ENCODE peak calls at places on chromosomes 2 and 18, in seven cellular contexts. One of them, this sample, is unnamed.
A peak's percentile ranks its signal among the peaks of the same experiment; 100 is the strongest.

GRCh38 chr2:222398446-222398885 is 25.9 kb upstream of the SGPP2 start:
- DNase-seq in HCT116: no peak
- DNase-seq in H1: no peak
- DNase-seq in K562: no peak
- DNase-seq in GM12878: no peak
- DNase-seq in SK-N-SH: no peak
- DNase-seq in HepG2: no peak
- DNase-seq in this sample: no peak

GRCh38 chr2:211033765-211034164 is 477.4 kb downstream of the CPS1 start:
- DNase-seq in HCT116: peak; percentile 12
- DNase-seq in H1: no peak
- DNase-seq in K562: no peak
- DNase-seq in GM12878: no peak
- DNase-seq in SK-N-SH: peak; percentile 6
- DNase-seq in HepG2: peak; percentile 35
- DNase-seq in this sample: no peak

GRCh38 chr18:55478301-55478660 is 109.7 kb downstream of the TCF4 start:
- DNase-seq in HCT116: no peak
- DNase-seq in H1: no peak
- DNase-seq in K562: no peak
- DNase-seq in GM12878: no peak
- DNase-seq in SK-N-SH: no peak
- DNase-seq in HepG2: no peak
- DNase-seq in this sample: no peak

GRCh38 chr2:226489765-226490164 is 309.9 kb downstream of the IRS1 start:
- DNase-seq in HCT116: no peak
- DNase-seq in H1: no peak
- DNase-seq in K562: no peak
- DNase-seq in GM12878: peak; percentile 7
- DNase-seq in SK-N-SH: no peak
- DNase-seq in HepG2: no peak
- DNase-seq in this sample: no peak

GRCh38 chr2:30691948-30692828 is 115.1 kb downstream of the CAPN13 start:
- DNase-seq in HCT116: no peak
- DNase-seq in H1: no peak
- DNase-seq in K562: no peak
- DNase-seq in GM12878: no peak
- DNase-seq in SK-N-SH: no peak
- DNase-seq in HepG2: no peak
- DNase-seq in this sample: no peak

GRCh38 chr2:120820263-120820884 is 84.7 kb downstream of the GLI2 start:
- DNase-seq in HCT116: no peak
- DNase-seq in H1: no peak
- DNase-seq in K562: no peak
- DNase-seq in GM12878: no peak
- DNase-seq in SK-N-SH: peak; percentile 81
- DNase-seq in HepG2: no peak
- DNase-seq in this sample: no peak

GRCh38 chr2:156691014-156691413 is 254.8 kb downstream of the GPD2 start:
- DNase-seq in HCT116: no peak
- DNase-seq in H1: no peak
- DNase-seq in K562: no peak
- DNase-seq in GM12878: no peak
- DNase-seq in SK-N-SH: no peak
- DNase-seq in HepG2: no peak
- DNase-seq in this sample: no peak

GRCh38 chr2:60775048-60775639 is 19.1 kb downstream of the PAPOLG start:
- DNase-seq in HCT116: no peak
- DNase-seq in H1: no peak
- DNase-seq in K562: no peak
- DNase-seq in GM12878: no peak
- DNase-seq in SK-N-SH: no peak
- DNase-seq in HepG2: no peak
- DNase-seq in this sample: no peak

GRCh38 chr2:221304916-221305315 is 267.2 kb downstream of the EPHA4 start:
- DNase-seq in HCT116: no peak
- DNase-seq in H1: no peak
- DNase-seq in K562: no peak
- DNase-seq in GM12878: no peak
- DNase-seq in SK-N-SH: no peak
- DNase-seq in HepG2: no peak
- DNase-seq in this sample: no peak

GRCh38 chr2:215773728-215774127 is 239.6 kb downstream of the MREG start:
- DNase-seq in HCT116: no peak
- DNase-seq in H1: no peak
- DNase-seq in K562: no peak
- DNase-seq in GM12878: no peak
- DNase-seq in SK-N-SH: no peak
- DNase-seq in HepG2: peak; percentile 41
- DNase-seq in this sample: no peak

GRCh38 chr2:121777699-121778058 is 22.2 kb downstream of the TSN start:
- DNase-seq in HCT116: no peak
- DNase-seq in H1: no peak
- DNase-seq in K562: no peak
- DNase-seq in GM12878: no peak
- DNase-seq in SK-N-SH: no peak
- DNase-seq in HepG2: peak; percentile 50
- DNase-seq in this sample: no peak

GRCh38 chr2:105924932-105925331 is 180.2 kb downstream of the NCK2 start:
- DNase-seq in HCT116: no peak
- DNase-seq in H1: no peak
- DNase-seq in K562: no peak
- DNase-seq in GM12878: no peak
- DNase-seq in SK-N-SH: no peak
- DNase-seq in HepG2: peak; percentile 29
- DNase-seq in this sample: no peak

GRCh38 chr2:53987336-53987921 is 16.6 kb upstream of the PSME4 start:
- DNase-seq in HCT116: no peak
- DNase-seq in H1: no peak
- DNase-seq in K562: no peak
- DNase-seq in GM12878: no peak
- DNase-seq in SK-N-SH: peak; percentile 21
- DNase-seq in HepG2: peak; percentile 51
- DNase-seq in this sample: no peak

DNA sequence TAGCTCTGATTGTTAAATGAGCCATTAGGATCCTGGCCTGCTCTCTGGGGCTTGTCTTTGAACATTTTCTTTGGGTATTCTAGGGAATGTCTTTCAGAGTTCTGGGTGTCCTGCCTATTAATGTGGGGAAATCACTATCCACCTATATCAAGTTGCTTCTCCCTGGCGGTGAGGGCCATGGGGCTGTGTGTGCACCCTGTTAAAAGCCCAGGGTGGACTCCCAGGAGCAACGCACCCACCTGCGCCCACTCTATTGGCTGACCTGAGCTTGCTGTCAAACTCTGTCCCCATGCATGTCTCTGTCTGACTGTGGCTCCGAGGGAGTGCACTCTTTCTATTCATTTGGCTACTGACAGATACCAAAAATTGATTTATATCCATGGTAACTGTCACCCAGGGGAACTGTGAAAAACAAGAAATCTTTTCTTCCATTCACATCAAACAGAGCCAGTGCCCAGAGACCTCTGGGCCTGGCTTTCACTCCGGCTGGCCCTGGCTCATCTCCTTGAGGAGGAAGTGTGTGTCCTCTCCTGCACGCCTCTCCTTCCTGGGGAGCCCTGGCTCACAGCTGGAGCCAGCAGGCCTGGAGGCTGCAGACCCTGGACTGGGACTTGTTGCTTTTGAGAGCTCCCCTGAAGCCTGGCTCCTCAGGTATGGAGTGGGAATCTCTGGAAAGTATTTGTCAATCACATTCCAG is 10.5 kb upstream of the TOGARAM2 start:
- DNase-seq in HCT116: no peak
- DNase-seq in H1: no peak
- DNase-seq in K562: no peak
- DNase-seq in GM12878: no peak
- DNase-seq in SK-N-SH: peak; percentile 53
- DNase-seq in HepG2: no peak
- DNase-seq in this sample: no peak
- TF ChIP-seq SIN3A in HCT116: no peak
- TF ChIP-seq SIN3A in H1: no peak
- TF ChIP-seq SIN3A in K562: no peak
- TF ChIP-seq SIN3A in GM12878: no peak
- TF ChIP-seq SIN3A in SK-N-SH: no peak
- TF ChIP-seq SIN3A in HepG2: no peak
- TF ChIP-seq SIN3A in this sample: no peak

GRCh38 chr2:145635706-145636427 is 1115.9 kb upstream of the ZEB2 start:
- DNase-seq in HCT116: no peak
- DNase-seq in H1: no peak
- DNase-seq in K562: no peak
- DNase-seq in GM12878: no peak
- DNase-seq in SK-N-SH: no peak
- DNase-seq in HepG2: no peak
- DNase-seq in this sample: no peak

DNA sequence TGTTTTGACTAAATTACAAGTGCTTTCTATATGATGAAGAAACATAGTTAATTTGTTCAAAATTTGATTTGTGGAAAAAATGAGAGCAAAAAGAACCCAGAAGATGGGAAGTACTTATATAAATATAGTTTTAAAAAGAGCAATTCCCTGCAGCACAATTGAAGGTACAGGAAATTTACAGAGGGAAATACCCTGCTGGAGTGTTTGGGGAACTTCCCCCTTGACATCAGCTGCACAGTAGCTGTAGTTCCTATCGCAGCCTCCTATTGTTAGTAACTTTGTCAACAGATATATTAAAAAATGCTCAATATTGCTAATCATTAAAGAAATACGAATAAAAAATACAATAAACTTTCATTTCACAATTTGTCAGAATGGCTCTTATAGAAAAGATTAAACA is 1118.8 kb upstream of the ZEB2 start:
- DNase-seq in HCT116: no peak
- DNase-seq in H1: no peak
- DNase-seq in K562: peak; percentile 16
- DNase-seq in GM12878: no peak
- DNase-seq in SK-N-SH: peak; percentile 1
- DNase-seq in HepG2: no peak
- DNase-seq in this sample: no peak
- TF ChIP-seq CTCF in HCT116: peak; percentile 19
- TF ChIP-seq CTCF in H1: peak; percentile 9
- TF ChIP-seq CTCF in K562: no peak
- TF ChIP-seq CTCF in GM12878: no peak
- TF ChIP-seq CTCF in SK-N-SH: no peak
- TF ChIP-seq CTCF in HepG2: no peak
- TF ChIP-seq CTCF in this sample: no peak

DNA sequence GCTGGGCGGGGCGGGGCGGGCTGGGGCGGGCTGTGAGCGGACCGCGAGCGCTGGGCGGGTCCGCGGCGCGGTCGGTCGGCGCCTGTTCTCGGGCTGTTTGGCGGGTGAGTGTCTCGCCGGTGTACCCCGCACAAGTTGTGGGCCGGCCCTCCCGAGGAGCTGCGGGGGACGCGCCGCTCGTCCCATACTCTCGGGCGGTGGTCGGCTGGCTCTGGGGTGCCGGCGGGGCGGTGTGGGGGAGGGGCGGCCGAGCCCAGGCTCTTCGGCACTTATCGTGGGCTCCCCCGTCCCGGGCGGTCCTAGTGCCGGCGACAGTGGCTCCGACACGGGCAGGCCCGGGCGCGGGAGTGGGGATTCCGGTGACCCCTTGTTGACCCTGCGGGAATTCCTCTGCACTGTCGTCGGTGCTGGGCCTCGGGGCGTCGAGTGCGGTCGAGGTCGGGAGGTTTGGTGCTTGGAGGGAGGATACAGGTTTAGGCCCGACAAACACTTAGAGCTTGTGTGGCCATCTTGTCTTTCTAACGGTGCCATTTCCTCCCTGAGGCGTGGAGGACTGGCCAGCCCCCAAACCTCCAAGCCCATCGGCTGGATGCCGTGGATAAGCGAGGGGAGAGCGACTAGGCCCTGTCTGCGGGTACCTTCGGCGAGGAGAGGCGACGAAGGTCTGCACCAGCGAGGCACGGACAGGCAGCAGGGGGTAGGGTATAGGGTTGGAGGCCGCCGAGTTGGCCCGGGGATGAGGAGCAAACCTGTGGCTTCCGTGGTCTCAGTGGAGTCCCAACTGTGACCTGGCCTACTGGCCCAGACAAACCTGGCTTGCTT is at the start of gene SEPTIN2:
- DNase-seq in HCT116: peak; percentile 32
- DNase-seq in H1: no peak
- DNase-seq in K562: peak; percentile 82
- DNase-seq in GM12878: no peak
- DNase-seq in SK-N-SH: no peak
- DNase-seq in HepG2: peak; percentile 53
- DNase-seq in this sample: no peak
- TF ChIP-seq SIN3A in HCT116: peak; percentile 52
- TF ChIP-seq SIN3A in H1: no peak
- TF ChIP-seq SIN3A in K562: no peak
- TF ChIP-seq SIN3A in GM12878: no peak
- TF ChIP-seq SIN3A in SK-N-SH: peak; percentile 56
- TF ChIP-seq SIN3A in HepG2: peak; percentile 76
- TF ChIP-seq SIN3A in this sample: no peak

GRCh38 chr2:208253518-208254117 is 1.3 kb downstream of the IDH1 start:
- DNase-seq in HCT116: no peak
- DNase-seq in H1: no peak
- DNase-seq in K562: no peak
- DNase-seq in GM12878: no peak
- DNase-seq in SK-N-SH: no peak
- DNase-seq in HepG2: no peak
- DNase-seq in this sample: no peak

GRCh38 chr2:208254118-208254870 is 577 bp downstream of the IDH1 start:
- DNase-seq in HCT116: peak; percentile 55
- DNase-seq in H1: peak; percentile 83
- DNase-seq in K562: peak; percentile 77
- DNase-seq in GM12878: peak; percentile 41
- DNase-seq in SK-N-SH: peak; percentile 90
- DNase-seq in HepG2: peak; percentile 94
- DNase-seq in this sample: peak; percentile 58

GRCh38 chr2:208255557-208256106 is 761 bp upstream of the IDH1 start:
- DNase-seq in HCT116: no peak
- DNase-seq in H1: no peak
- DNase-seq in K562: no peak
- DNase-seq in GM12878: no peak
- DNase-seq in SK-N-SH: no peak
- DNase-seq in HepG2: no peak
- DNase-seq in this sample: no peak

GRCh38 chr2:208254871-208255556 is at the start of gene IDH1:
- DNase-seq in HCT116: peak; percentile 87
- DNase-seq in H1: peak; percentile 83
- DNase-seq in K562: peak; percentile 92
- DNase-seq in GM12878: peak; percentile 60
- DNase-seq in SK-N-SH: peak; percentile 98
- DNase-seq in HepG2: peak; percentile 94
- DNase-seq in this sample: peak; percentile 71

DNA sequence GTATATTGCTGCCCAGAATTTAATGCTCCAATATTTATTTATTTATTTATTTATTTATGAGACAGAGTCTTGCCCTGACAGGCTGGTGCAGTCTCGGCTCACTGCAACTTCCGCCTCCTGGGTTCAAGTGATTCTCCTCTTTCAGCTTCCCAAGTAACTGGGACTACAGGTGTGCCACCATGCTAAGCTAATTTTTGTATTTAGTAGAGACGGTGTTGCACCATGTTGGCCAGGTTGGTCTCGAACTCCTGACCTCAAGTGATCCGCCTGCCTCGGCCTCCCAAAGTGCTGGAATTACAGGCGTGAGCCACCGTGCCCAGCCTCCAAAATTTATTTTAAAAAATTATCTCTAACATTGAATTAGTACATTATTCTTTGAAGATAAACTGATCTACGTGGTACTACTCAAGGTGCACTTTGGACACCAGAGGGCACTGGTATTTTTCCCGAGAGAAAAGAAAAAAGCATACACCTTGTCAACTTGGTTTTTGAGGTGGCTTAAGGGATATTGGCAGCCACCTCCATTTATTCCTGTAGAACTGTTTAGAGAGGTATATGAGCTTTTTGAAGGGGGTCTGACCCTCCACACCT is 1.4 kb upstream of the IDH1 start:
- DNase-seq in HCT116: no peak
- DNase-seq in H1: no peak
- DNase-seq in K562: no peak
- DNase-seq in GM12878: no peak
- DNase-seq in SK-N-SH: no peak
- DNase-seq in HepG2: peak; percentile 66
- DNase-seq in this sample: no peak
- TF ChIP-seq CTCF in HCT116: peak; percentile 46
- TF ChIP-seq CTCF in H1: peak; percentile 18
- TF ChIP-seq CTCF in K562: peak; percentile 1
- TF ChIP-seq CTCF in GM12878: peak; percentile 20
- TF ChIP-seq CTCF in SK-N-SH: peak; percentile 35
- TF ChIP-seq CTCF in HepG2: peak; percentile 54
- TF ChIP-seq CTCF in this sample: peak; percentile 74